ENCODE peak calls at places on chromosomes 6 and 20, in seven cellular contexts. Z is coronary artery; I is NCI-H69; Y is omental fat pad; N is EH; J is CD8-positive, alpha-beta T cell; H is left ventricle myocardium inferior. V is an unnamed sample.

GRCh38 chr20:32501709-32502108 is 83.4 kb downstream of the NOL4L start:
- DNase-seq in J (no peak), N (peak; percentile 51), H (no peak), Z (no peak), I (no peak), Y (no peak), V (no peak)

GRCh38 chr6:161393839-161394364 is 120.0 kb upstream of the AGPAT4 start:
- DNase-seq in Y (no peak), H (no peak), J (peak; percentile 54), Z (no peak), I (peak; percentile 93), N (peak; percentile 87), V (no peak)

GRCh38 chr6:34630040-34630439 is 66.5 kb downstream of the ILRUN start:
- DNase-seq in I (no peak), Y (no peak), Z (no peak), H (no peak), N (peak; percentile 94), J (no peak), V (no peak)

GRCh38 chr20:40245829-40246228 is 443.2 kb downstream of the MAFB start:
- DNase-seq in I (no peak), Z (no peak), J (no peak), H (no peak), Y (no peak), N (no peak), V (no peak)

GRCh38 chr20:17505664-17506517 is 25.3 kb downstream of the BFSP1 start:
- DNase-seq in Z (no peak), J (peak; percentile 56), H (no peak), N (peak; percentile 61), Y (no peak), I (no peak), V (no peak)

GRCh38 chr20:226958-227357 is at the start of gene DEFB129:
- DNase-seq in I (no peak), H (no peak), N (no peak), Z (no peak), Y (no peak), J (no peak), V (no peak)

GRCh38 chr6:158376650-158377081 is 64.4 kb downstream of the TULP4 start:
- DNase-seq in Y (no peak), H (no peak), Z (no peak), I (peak; percentile 23), N (peak; percentile 67), J (no peak), V (no peak)

GRCh38 chr6:131054392-131055250 is 8.4 kb downstream of the EPB41L2 start:
- DNase-seq in J (peak; percentile 20), Z (no peak), H (no peak), Y (no peak), N (no peak), I (no peak), V (no peak)

GRCh38 chr20:52031574-52032303 is 159.8 kb downstream of the ZFP64 start:
- DNase-seq in I (no peak), H (no peak), J (peak; percentile 22), N (peak; percentile 94), Y (no peak), Z (no peak), V (no peak)